ENCODE peak calls at places on chromosome 21, in six cellular contexts. One of them, this sample, is unnamed.

GRCh38 chr21:14096577-14096976 is 114.2 kb downstream of the LIPI start:
- DNase-seq in BE2C: no peak
- DNase-seq in pancreas: no peak
- DNase-seq in left ventricle myocardium inferior: no peak
- DNase-seq in transverse colon: no peak
- DNase-seq in cardiac muscle cell: no peak
- DNase-seq in this sample: no peak

GRCh38 chr21:36845070-36845469 is 121.4 kb downstream of the HLCS start:
- DNase-seq in pancreas: no peak
- DNase-seq in transverse colon: no peak
- DNase-seq in left ventricle myocardium inferior: no peak
- DNase-seq in cardiac muscle cell: no peak
- DNase-seq in BE2C: no peak
- DNase-seq in this sample: no peak

GRCh38 chr21:41726970-41727783 is 39.7 kb downstream of the RIPK4 start:
- DNase-seq in pancreas: no peak
- DNase-seq in BE2C: no peak
- DNase-seq in left ventricle myocardium inferior: peak; percentile 69
- DNase-seq in cardiac muscle cell: no peak
- DNase-seq in transverse colon: no peak
- DNase-seq in this sample: no peak

GRCh38 chr21:25329227-25329626 is 278.1 kb downstream of the MRPL39 start:
- DNase-seq in BE2C: no peak
- DNase-seq in pancreas: no peak
- DNase-seq in cardiac muscle cell: no peak
- DNase-seq in left ventricle myocardium inferior: no peak
- DNase-seq in transverse colon: no peak
- DNase-seq in this sample: no peak

GRCh38 chr21:42684109-42684916 is 30.9 kb downstream of the PDE9A start:
- DNase-seq in BE2C: peak; percentile 40
- DNase-seq in transverse colon: no peak
- DNase-seq in left ventricle myocardium inferior: no peak
- DNase-seq in cardiac muscle cell: no peak
- DNase-seq in pancreas: no peak
- DNase-seq in this sample: no peak

GRCh38 chr21:44076316-44076715 is 30.9 kb upstream of the PWP2 start:
- DNase-seq in transverse colon: no peak
- DNase-seq in left ventricle myocardium inferior: no peak
- DNase-seq in pancreas: no peak
- DNase-seq in cardiac muscle cell: no peak
- DNase-seq in BE2C: no peak
- DNase-seq in this sample: no peak

GRCh38 chr21:34695434-34695833 is 26.6 kb downstream of the CLIC6 start:
- DNase-seq in pancreas: no peak
- DNase-seq in BE2C: no peak
- DNase-seq in left ventricle myocardium inferior: no peak
- DNase-seq in cardiac muscle cell: no peak
- DNase-seq in transverse colon: no peak
- DNase-seq in this sample: no peak

GRCh38 chr21:15005391-15005790 is 59.4 kb downstream of the NRIP1 start:
- DNase-seq in transverse colon: no peak
- DNase-seq in cardiac muscle cell: peak; percentile 44
- DNase-seq in left ventricle myocardium inferior: no peak
- DNase-seq in BE2C: no peak
- DNase-seq in pancreas: no peak
- DNase-seq in this sample: no peak

GRCh38 chr21:27787046-27787445 is 820.2 kb upstream of the ADAMTS5 start:
- DNase-seq in pancreas: no peak
- DNase-seq in left ventricle myocardium inferior: no peak
- DNase-seq in BE2C: no peak
- DNase-seq in cardiac muscle cell: no peak
- DNase-seq in transverse colon: no peak
- DNase-seq in this sample: no peak

GRCh38 chr21:34795152-34796141 is 126.7 kb downstream of the CLIC6 start:
- DNase-seq in left ventricle myocardium inferior: no peak
- DNase-seq in cardiac muscle cell: no peak
- DNase-seq in BE2C: no peak
- DNase-seq in pancreas: no peak
- DNase-seq in transverse colon: peak; percentile 67
- DNase-seq in this sample: no peak

GRCh38 chr21:38310619-38311018 is 53.8 kb downstream of the KCNJ15 start:
- DNase-seq in left ventricle myocardium inferior: no peak
- DNase-seq in transverse colon: no peak
- DNase-seq in pancreas: no peak
- DNase-seq in cardiac muscle cell: no peak
- DNase-seq in BE2C: no peak
- DNase-seq in this sample: no peak
- H3K4me1 ChIP-seq in left ventricle myocardium inferior: peaks cover 19% of the 10 kb centered on the region
- H3K4me1 ChIP-seq in transverse colon: no peaks in the 10 kb centered on the region
- H3K4me1 ChIP-seq in pancreas: peaks cover 3% of the 10 kb centered on the region
- H3K4me1 ChIP-seq in cardiac muscle cell: peaks cover 2% of the 10 kb centered on the region
- H3K4me1 ChIP-seq in BE2C: no peaks in the 10 kb centered on the region
- H3K4me1 ChIP-seq in this sample: peaks cover 14% of the 10 kb centered on the region

GRCh38 chr21:45753445-45753844 is 109.9 kb downstream of the PCBP3 start:
- DNase-seq in pancreas: no peak
- DNase-seq in left ventricle myocardium inferior: no peak
- DNase-seq in cardiac muscle cell: no peak
- DNase-seq in transverse colon: no peak
- DNase-seq in BE2C: no peak
- DNase-seq in this sample: no peak
- TF ChIP-seq CTCF in pancreas: no peak
- TF ChIP-seq CTCF in left ventricle myocardium inferior: no peak
- TF ChIP-seq CTCF in cardiac muscle cell: no peak
- TF ChIP-seq CTCF in transverse colon: no peak
- TF ChIP-seq CTCF in BE2C: no peak
- TF ChIP-seq CTCF in this sample: no peak

GRCh38 chr21:23886828-23887708 is 1720.2 kb downstream of the MRPL39 start:
- DNase-seq in left ventricle myocardium inferior: no peak
- DNase-seq in cardiac muscle cell: no peak
- DNase-seq in transverse colon: no peak
- DNase-seq in pancreas: no peak
- DNase-seq in BE2C: no peak
- DNase-seq in this sample: no peak
- H3K4me3 ChIP-seq in left ventricle myocardium inferior: no peak overlapping the region
- H3K4me3 ChIP-seq in cardiac muscle cell: no peak overlapping the region
- H3K4me3 ChIP-seq in transverse colon: no peak overlapping the region
- H3K4me3 ChIP-seq in pancreas: no peak overlapping the region
- H3K4me3 ChIP-seq in BE2C: no peak overlapping the region
- H3K4me3 ChIP-seq in this sample: no peak overlapping the region

DNA sequence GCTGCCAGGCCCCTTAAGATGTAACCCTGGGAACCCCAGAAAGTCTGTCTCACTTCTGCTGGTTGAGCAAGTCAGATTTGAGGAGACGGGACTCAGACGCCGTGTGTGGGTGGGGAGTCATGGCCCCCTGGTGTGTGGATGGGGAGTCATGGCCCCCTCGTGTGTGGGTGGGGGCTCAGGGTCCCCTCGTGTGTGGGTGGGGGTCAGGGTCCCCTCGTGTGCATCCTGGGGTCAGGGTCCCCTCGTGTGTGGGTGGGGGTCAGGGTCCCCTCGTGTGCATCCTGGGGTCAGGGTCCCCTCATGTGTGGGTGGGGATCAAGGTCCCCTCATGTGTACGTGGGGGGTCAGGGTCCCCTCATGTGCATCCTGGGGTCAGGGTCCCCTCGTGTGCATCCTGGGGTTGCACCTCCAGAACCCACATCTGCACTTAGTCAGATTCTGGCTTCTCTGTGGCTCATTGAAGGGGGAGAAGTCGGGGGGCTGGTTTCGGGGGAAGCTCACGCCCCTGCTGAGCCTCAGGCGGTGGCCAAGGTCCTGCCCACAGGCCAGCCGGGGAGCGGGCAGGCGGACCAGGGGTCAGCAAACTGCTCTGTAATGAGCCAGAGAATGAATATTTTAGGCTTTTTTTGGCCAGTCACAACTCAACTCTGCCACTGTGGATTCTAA is 33.4 kb upstream of the POFUT2 start:
- DNase-seq in transverse colon: no peak
- DNase-seq in pancreas: peak; percentile 33
- DNase-seq in cardiac muscle cell: no peak
- DNase-seq in left ventricle myocardium inferior: peak; percentile 0
- DNase-seq in BE2C: no peak
- DNase-seq in this sample: no peak
- H3K4me1 ChIP-seq in transverse colon: peaks cover 16% of the 10 kb centered on the region
- H3K4me1 ChIP-seq in pancreas: no peaks in the 10 kb centered on the region
- H3K4me1 ChIP-seq in cardiac muscle cell: peaks cover 20% of the 10 kb centered on the region
- H3K4me1 ChIP-seq in left ventricle myocardium inferior: peaks cover 77% of the 10 kb centered on the region
- H3K4me1 ChIP-seq in BE2C: no peaks in the 10 kb centered on the region
- H3K4me1 ChIP-seq in this sample: peaks cover 33% of the 10 kb centered on the region

GRCh38 chr21:32380940-32381339 is 11.9 kb downstream of the URB1 start:
- DNase-seq in BE2C: no peak
- DNase-seq in left ventricle myocardium inferior: no peak
- DNase-seq in pancreas: no peak
- DNase-seq in cardiac muscle cell: no peak
- DNase-seq in transverse colon: no peak
- DNase-seq in this sample: no peak

GRCh38 chr21:32377991-32378390 is 14.8 kb downstream of the URB1 start:
- DNase-seq in BE2C: no peak
- DNase-seq in pancreas: no peak
- DNase-seq in left ventricle myocardium inferior: no peak
- DNase-seq in cardiac muscle cell: no peak
- DNase-seq in transverse colon: no peak
- DNase-seq in this sample: no peak

GRCh38 chr21:32381571-32381970 is 11.2 kb downstream of the URB1 start:
- DNase-seq in left ventricle myocardium inferior: no peak
- DNase-seq in transverse colon: no peak
- DNase-seq in BE2C: no peak
- DNase-seq in pancreas: no peak
- DNase-seq in cardiac muscle cell: no peak
- DNase-seq in this sample: no peak

GRCh38 chr21:32378956-32379355 is 13.9 kb downstream of the URB1 start:
- DNase-seq in transverse colon: no peak
- DNase-seq in pancreas: no peak
- DNase-seq in left ventricle myocardium inferior: peak; percentile 49
- DNase-seq in cardiac muscle cell: no peak
- DNase-seq in BE2C: no peak
- DNase-seq in this sample: no peak

DNA sequence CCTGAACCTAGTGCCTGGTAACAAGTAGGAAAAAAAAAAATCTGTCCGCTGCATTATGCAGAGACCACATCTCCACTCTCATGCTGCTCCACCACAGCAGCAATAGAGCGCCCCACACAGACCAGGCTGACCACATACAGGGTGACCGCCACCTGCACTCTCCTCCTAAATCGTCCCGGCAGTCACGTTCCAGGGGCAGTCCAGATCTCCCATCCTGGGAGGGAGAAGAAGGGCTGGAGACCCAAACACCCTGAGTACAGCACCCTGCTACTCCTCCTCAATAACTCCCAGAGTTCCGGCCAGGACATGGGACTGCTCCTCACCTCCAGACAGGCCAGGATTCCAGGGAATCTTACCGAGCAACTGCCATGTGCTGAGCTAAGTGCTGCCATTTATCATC is 15.3 kb downstream of the URB1 start:
- DNase-seq in left ventricle myocardium inferior: no peak
- DNase-seq in cardiac muscle cell: no peak
- DNase-seq in transverse colon: no peak
- DNase-seq in BE2C: no peak
- DNase-seq in pancreas: no peak
- DNase-seq in this sample: no peak
- TF ChIP-seq CTCF in left ventricle myocardium inferior: no peak
- TF ChIP-seq CTCF in cardiac muscle cell: no peak
- TF ChIP-seq CTCF in transverse colon: no peak
- TF ChIP-seq CTCF in BE2C: no peak
- TF ChIP-seq CTCF in pancreas: no peak
- TF ChIP-seq CTCF in this sample: no peak

GRCh38 chr21:39536835-39537234 is 75.9 kb upstream of the B3GALT5 start:
- DNase-seq in BE2C: no peak
- DNase-seq in left ventricle myocardium inferior: no peak
- DNase-seq in cardiac muscle cell: no peak
- DNase-seq in pancreas: no peak
- DNase-seq in transverse colon: no peak
- DNase-seq in this sample: no peak

GRCh38 chr21:39535646-39536437 is 76.9 kb upstream of the B3GALT5 start:
- DNase-seq in left ventricle myocardium inferior: no peak
- DNase-seq in transverse colon: no peak
- DNase-seq in BE2C: no peak
- DNase-seq in cardiac muscle cell: no peak
- DNase-seq in pancreas: no peak
- DNase-seq in this sample: no peak

GRCh38 chr21:39538453-39539042 is 74.2 kb upstream of the B3GALT5 start:
- DNase-seq in pancreas: no peak
- DNase-seq in BE2C: no peak
- DNase-seq in left ventricle myocardium inferior: no peak
- DNase-seq in transverse colon: no peak
- DNase-seq in cardiac muscle cell: no peak
- DNase-seq in this sample: no peak

GRCh38 chr21:39533545-39534226 is 79.1 kb upstream of the B3GALT5 start:
- DNase-seq in cardiac muscle cell: no peak
- DNase-seq in BE2C: no peak
- DNase-seq in transverse colon: no peak
- DNase-seq in left ventricle myocardium inferior: no peak
- DNase-seq in pancreas: no peak
- DNase-seq in this sample: no peak

GRCh38 chr21:39537571-39537970 is 75.2 kb upstream of the B3GALT5 start:
- DNase-seq in transverse colon: no peak
- DNase-seq in pancreas: no peak
- DNase-seq in BE2C: no peak
- DNase-seq in left ventricle myocardium inferior: no peak
- DNase-seq in cardiac muscle cell: no peak
- DNase-seq in this sample: no peak
- H3K4me3 ChIP-seq in transverse colon: no peak overlapping the region
- H3K4me3 ChIP-seq in pancreas: no peak overlapping the region
- H3K4me3 ChIP-seq in BE2C: no peak overlapping the region
- H3K4me3 ChIP-seq in left ventricle myocardium inferior: no peak overlapping the region
- H3K4me3 ChIP-seq in cardiac muscle cell: no peak overlapping the region
- H3K4me3 ChIP-seq in this sample: no peak overlapping the region

DNA sequence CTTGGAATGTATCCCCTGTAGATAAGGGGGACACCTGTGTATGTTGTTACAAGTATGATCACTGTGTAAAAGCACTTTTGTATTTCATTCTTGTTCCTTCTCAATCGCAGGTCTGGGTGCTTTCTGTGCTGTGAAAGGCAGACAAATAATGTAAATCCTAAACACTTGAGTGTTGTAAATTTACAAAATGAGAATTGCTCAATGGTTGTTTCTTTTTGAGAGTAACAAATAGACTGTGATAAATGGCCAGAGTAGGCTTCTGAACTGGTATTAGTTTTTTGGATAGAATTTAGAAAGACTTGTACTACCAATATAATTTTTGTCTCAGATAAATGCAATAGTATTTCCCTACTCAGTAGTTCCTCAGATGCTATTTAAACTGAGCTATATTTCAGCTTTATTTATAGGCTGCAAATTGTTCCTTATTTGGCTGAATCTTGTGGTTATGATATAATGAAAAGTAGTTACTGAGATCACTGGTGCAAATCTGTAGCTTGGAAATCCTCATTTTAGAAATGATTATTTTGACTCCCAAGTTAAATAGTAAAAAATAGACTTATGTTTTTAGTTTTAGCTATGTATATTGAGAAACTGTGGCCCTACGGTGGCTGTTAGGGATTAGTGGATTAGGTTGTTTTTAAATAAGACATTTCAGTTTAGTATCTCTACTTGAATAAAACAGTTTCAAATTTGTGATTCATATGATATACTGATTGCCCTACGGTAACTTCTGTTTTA is 9.2 kb downstream of the BACH1 start:
- DNase-seq in BE2C: no peak
- DNase-seq in cardiac muscle cell: no peak
- DNase-seq in left ventricle myocardium inferior: no peak
- DNase-seq in pancreas: no peak
- DNase-seq in transverse colon: no peak
- DNase-seq in this sample: no peak
- H3K4me1 ChIP-seq in BE2C: no peaks in the 10 kb centered on the region
- H3K4me1 ChIP-seq in cardiac muscle cell: peaks cover 22% of the 10 kb centered on the region
- H3K4me1 ChIP-seq in left ventricle myocardium inferior: peaks cover 59% of the 10 kb centered on the region
- H3K4me1 ChIP-seq in pancreas: peaks cover 52% of the 10 kb centered on the region
- H3K4me1 ChIP-seq in transverse colon: peaks cover 6% of the 10 kb centered on the region
- H3K4me1 ChIP-seq in this sample: peaks cover 35% of the 10 kb centered on the region

GRCh38 chr21:33230518-33231324 is 983 bp downstream of the IFNAR2 start:
- DNase-seq in transverse colon: peak; percentile 66
- DNase-seq in left ventricle myocardium inferior: peak; percentile 63
- DNase-seq in cardiac muscle cell: peak; percentile 49
- DNase-seq in BE2C: peak; percentile 48
- DNase-seq in pancreas: peak; percentile 65
- DNase-seq in this sample: peak; percentile 54
- TF ChIP-seq CTCF in transverse colon: no peak
- TF ChIP-seq CTCF in left ventricle myocardium inferior: no peak
- TF ChIP-seq CTCF in cardiac muscle cell: peak; percentile 6
- TF ChIP-seq CTCF in BE2C: no peak
- TF ChIP-seq CTCF in pancreas: no peak
- TF ChIP-seq CTCF in this sample: no peak

This sample was measured in lung.